ENCODE peak calls at places on chromosomes 11 and 22, in four cellular contexts. E is Right ventricle myocardium superior, H is memory B cell, M is globus pallidus. X is an unnamed sample.

GRCh38 chr11:46918778-46919513 is 596 bp upstream of the LRP4 start:
- DNase-seq in E (no peak), H (no peak), M (no peak), X (no peak)

GRCh38 chr11:44619931-44620725 is 54.7 kb downstream of the CD82 start:
- DNase-seq in H (no peak), M (no peak), E (peak; percentile 22), X (no peak)

GRCh38 chr22:19406281-19406811 is 25.2 kb downstream of the HIRA start:
- DNase-seq in M (no peak), H (no peak), E (no peak), X (no peak)

GRCh38 chr22:44544523-44545433 is 46.7 kb upstream of the RTL6 start:
- DNase-seq in E (no peak), M (no peak), H (no peak), X (no peak)

GRCh38 chr11:122097419-122098001 is 18.5 kb downstream of the BLID start:
- DNase-seq in H (no peak), E (no peak), M (no peak), X (no peak)

GRCh38 chr11:11243790-11244469 is 109.1 kb downstream of the CSNK2A3 start:
- DNase-seq in E (peak; percentile 66), M (no peak), H (peak; percentile 56), X (no peak)

GRCh38 chr11:66281776-66282467 is 3.9 kb downstream of the CNIH2 start:
- DNase-seq in M (no peak), H (no peak), E (no peak), X (no peak)

GRCh38 chr11:115678942-115679341 is 174.7 kb upstream of the CADM1 start:
- DNase-seq in H (no peak), M (no peak), E (peak; percentile 50), X (no peak)

GRCh38 chr11:96162816-96163499 is 180.0 kb downstream of the MAML2 start:
- DNase-seq in H (no peak), E (no peak), M (no peak), X (no peak)

GRCh38 chr22:28021116-28021997 is 102.3 kb upstream of the PITPNB start:
- DNase-seq in H (no peak), M (no peak), E (no peak), X (no peak)

GRCh38 chr22:48376428-48376827 is 1451.2 kb downstream of the BRD1 start:
- DNase-seq in E (no peak), M (no peak), H (no peak), X (no peak)

GRCh38 chr11:2825886-2826678 is 59.5 kb downstream of the CDKN1C start:
- DNase-seq in H (no peak), E (peak; percentile 78), M (peak; percentile 37), X (no peak)

GRCh38 chr11:93849751-93850584 is 450 bp downstream of the VSTM5 start:
- DNase-seq in H (no peak), E (peak; percentile 52), M (no peak), X (no peak)

GRCh38 chr11:64697663-64698375 is 25.2 kb downstream of the NRXN2 start:
- DNase-seq in E (no peak), H (no peak), M (no peak), X (no peak)

GRCh38 chr22:49930596-49931412 is 12.4 kb downstream of the CRELD2 start:
- DNase-seq in E (peak; percentile 76), H (peak; percentile 75), M (peak; percentile 88), X (no peak)

GRCh38 chr11:106403751-106404150 is 326.3 kb downstream of the AASDHPPT start:
- DNase-seq in H (no peak), E (no peak), M (no peak), X (no peak)

GRCh38 chr11:59212744-59213573 is at the start of gene MPEG1:
- DNase-seq in E (peak; percentile 59), H (peak; percentile 48), M (peak; percentile 50), X (no peak)

GRCh38 chr11:35288817-35289541 is 130.4 kb downstream of the SLC1A2 start:
- DNase-seq in M (no peak), H (no peak), E (no peak), X (no peak)

GRCh38 chr11:12220305-12220704 is 109.9 kb downstream of the MICAL2 start:
- DNase-seq in M (peak; percentile 78), E (peak; percentile 90), H (no peak), X (no peak)

X was measured in T-cell.